ENCODE peak calls at places on chromosomes 1 and 21, in five cellular contexts. One of them, this sample, is unnamed.

GRCh38 chr1:99680258-99680657 is 34.3 kb downstream of the PALMD start:
- DNase-seq in stomach: no peak
- DNase-seq in RWPE1: no peak
- DNase-seq in brain microvascular endothelial cell: peak; percentile 40
- DNase-seq in choroid plexus epithelial cell: peak; percentile 45
- DNase-seq in this sample: no peak

GRCh38 chr1:10688409-10688786 is 108.0 kb downstream of the CASZ1 start:
- DNase-seq in stomach: no peak
- DNase-seq in RWPE1: no peak
- DNase-seq in brain microvascular endothelial cell: no peak
- DNase-seq in choroid plexus epithelial cell: no peak
- DNase-seq in this sample: no peak

GRCh38 chr1:175725684-175726083 is 17.7 kb downstream of the TNR start:
- DNase-seq in stomach: no peak
- DNase-seq in RWPE1: peak; percentile 20
- DNase-seq in brain microvascular endothelial cell: peak; percentile 7
- DNase-seq in choroid plexus epithelial cell: peak; percentile 24
- DNase-seq in this sample: peak; percentile 19

GRCh38 chr1:180842890-180843289 is 69.8 kb upstream of the KIAA1614 start:
- DNase-seq in stomach: no peak
- DNase-seq in RWPE1: no peak
- DNase-seq in brain microvascular endothelial cell: no peak
- DNase-seq in choroid plexus epithelial cell: peak; percentile 15
- DNase-seq in this sample: no peak

GRCh38 chr1:214445846-214446614 is 105.4 kb downstream of the PTPN14 start:
- DNase-seq in stomach: no peak
- DNase-seq in RWPE1: peak; percentile 71
- DNase-seq in brain microvascular endothelial cell: peak; percentile 40
- DNase-seq in choroid plexus epithelial cell: peak; percentile 66
- DNase-seq in this sample: no peak

GRCh38 chr1:178959543-178960460 is 65.9 kb upstream of the FAM20B start:
- DNase-seq in stomach: no peak
- DNase-seq in RWPE1: no peak
- DNase-seq in brain microvascular endothelial cell: no peak
- DNase-seq in choroid plexus epithelial cell: no peak
- DNase-seq in this sample: peak; percentile 45

GRCh38 chr1:59477286-59477685 is 180.4 kb downstream of the FGGY start:
- DNase-seq in stomach: no peak
- DNase-seq in RWPE1: peak; percentile 69
- DNase-seq in brain microvascular endothelial cell: peak; percentile 50
- DNase-seq in choroid plexus epithelial cell: peak; percentile 48
- DNase-seq in this sample: peak; percentile 91

GRCh38 chr1:56073614-56074356 is 505.6 kb downstream of the PLPP3 start:
- DNase-seq in stomach: peak; percentile 63
- DNase-seq in RWPE1: no peak
- DNase-seq in brain microvascular endothelial cell: peak; percentile 36
- DNase-seq in choroid plexus epithelial cell: peak; percentile 57
- DNase-seq in this sample: no peak

GRCh38 chr1:41404308-41404755 is 43.1 kb downstream of the FOXO6 start:
- DNase-seq in stomach: no peak
- DNase-seq in RWPE1: peak; percentile 50
- DNase-seq in brain microvascular endothelial cell: peak; percentile 23
- DNase-seq in choroid plexus epithelial cell: no peak
- DNase-seq in this sample: peak; percentile 75

GRCh38 chr1:11245904-11246726 is 16.2 kb downstream of the MTOR start:
- DNase-seq in stomach: no peak
- DNase-seq in RWPE1: no peak
- DNase-seq in brain microvascular endothelial cell: no peak
- DNase-seq in choroid plexus epithelial cell: no peak
- DNase-seq in this sample: no peak

GRCh38 chr1:205375816-205376545 is 19.3 kb upstream of the KLHDC8A start:
- DNase-seq in stomach: no peak
- DNase-seq in RWPE1: peak; percentile 81
- DNase-seq in brain microvascular endothelial cell: peak; percentile 64
- DNase-seq in choroid plexus epithelial cell: peak; percentile 60
- DNase-seq in this sample: no peak

GRCh38 chr1:221217029-221217428 is 337.8 kb downstream of the HLX start:
- DNase-seq in stomach: no peak
- DNase-seq in RWPE1: no peak
- DNase-seq in brain microvascular endothelial cell: no peak
- DNase-seq in choroid plexus epithelial cell: no peak
- DNase-seq in this sample: no peak

GRCh38 chr1:244863491-244864252 is 671 bp downstream of the HNRNPU start:
- DNase-seq in stomach: peak; percentile 40
- DNase-seq in RWPE1: no peak
- DNase-seq in brain microvascular endothelial cell: no peak
- DNase-seq in choroid plexus epithelial cell: no peak
- DNase-seq in this sample: peak; percentile 39

GRCh38 chr1:159205225-159205624 is 550 bp downstream of the ACKR1 start:
- DNase-seq in stomach: no peak
- DNase-seq in RWPE1: no peak
- DNase-seq in brain microvascular endothelial cell: no peak
- DNase-seq in choroid plexus epithelial cell: no peak
- DNase-seq in this sample: no peak

GRCh38 chr1:2540816-2541492 is 10.9 kb upstream of the HES5 start:
- DNase-seq in stomach: no peak
- DNase-seq in RWPE1: no peak
- DNase-seq in brain microvascular endothelial cell: no peak
- DNase-seq in choroid plexus epithelial cell: no peak
- DNase-seq in this sample: no peak

GRCh38 chr1:37797750-37798345 is 4.2 kb downstream of the MANEAL start:
- DNase-seq in stomach: no peak
- DNase-seq in RWPE1: no peak
- DNase-seq in brain microvascular endothelial cell: peak; percentile 57
- DNase-seq in choroid plexus epithelial cell: peak; percentile 92
- DNase-seq in this sample: no peak

GRCh38 chr21:41901099-41901498 is 22.0 kb upstream of the PRDM15 start:
- DNase-seq in stomach: peak; percentile 53
- DNase-seq in RWPE1: no peak
- DNase-seq in brain microvascular endothelial cell: no peak
- DNase-seq in choroid plexus epithelial cell: no peak
- DNase-seq in this sample: peak; percentile 58

GRCh38 chr1:207868769-207869721 is 41.9 kb downstream of the CD34 start:
- DNase-seq in stomach: peak; percentile 83
- DNase-seq in RWPE1: peak; percentile 79
- DNase-seq in brain microvascular endothelial cell: peak; percentile 50
- DNase-seq in choroid plexus epithelial cell: peak; percentile 75
- DNase-seq in this sample: peak; percentile 67

GRCh38 chr21:41808846-41809245 is 42.0 kb upstream of the RIPK4 start:
- DNase-seq in stomach: no peak
- DNase-seq in RWPE1: no peak
- DNase-seq in brain microvascular endothelial cell: no peak
- DNase-seq in choroid plexus epithelial cell: no peak
- DNase-seq in this sample: no peak

GRCh38 chr1:157359309-157360020 is 192.8 kb downstream of the FCRL5 start:
- DNase-seq in stomach: no peak
- DNase-seq in RWPE1: no peak
- DNase-seq in brain microvascular endothelial cell: no peak
- DNase-seq in choroid plexus epithelial cell: no peak
- DNase-seq in this sample: no peak

GRCh38 chr1:206931709-206932108 is 10.0 kb upstream of the FCMR start:
- DNase-seq in stomach: no peak
- DNase-seq in RWPE1: no peak
- DNase-seq in brain microvascular endothelial cell: no peak
- DNase-seq in choroid plexus epithelial cell: no peak
- DNase-seq in this sample: no peak

GRCh38 chr1:220203816-220204215 is 68.4 kb downstream of the RAB3GAP2 start:
- DNase-seq in stomach: no peak
- DNase-seq in RWPE1: no peak
- DNase-seq in brain microvascular endothelial cell: no peak
- DNase-seq in choroid plexus epithelial cell: no peak
- DNase-seq in this sample: no peak

GRCh38 chr1:65493792-65494191 is 73.3 kb downstream of the LEPR start:
- DNase-seq in stomach: no peak
- DNase-seq in RWPE1: no peak
- DNase-seq in brain microvascular endothelial cell: no peak
- DNase-seq in choroid plexus epithelial cell: peak; percentile 37
- DNase-seq in this sample: no peak

GRCh38 chr1:100615686-100616085 is 77.7 kb downstream of the GPR88 start:
- DNase-seq in stomach: no peak
- DNase-seq in RWPE1: no peak
- DNase-seq in brain microvascular endothelial cell: no peak
- DNase-seq in choroid plexus epithelial cell: no peak
- DNase-seq in this sample: no peak

GRCh38 chr1:178868700-178869099 is 2.2 kb downstream of the ANGPTL1 start:
- DNase-seq in stomach: no peak
- DNase-seq in RWPE1: no peak
- DNase-seq in brain microvascular endothelial cell: no peak
- DNase-seq in choroid plexus epithelial cell: no peak
- DNase-seq in this sample: no peak

GRCh38 chr1:3658231-3658615 is 5.9 kb downstream of the TP73 start:
- DNase-seq in stomach: no peak
- DNase-seq in RWPE1: no peak
- DNase-seq in brain microvascular endothelial cell: no peak
- DNase-seq in choroid plexus epithelial cell: no peak
- DNase-seq in this sample: no peak

GRCh38 chr1:107620753-107621152 is 344.2 kb downstream of the VAV3 start:
- DNase-seq in stomach: no peak
- DNase-seq in RWPE1: no peak
- DNase-seq in brain microvascular endothelial cell: no peak
- DNase-seq in choroid plexus epithelial cell: no peak
- DNase-seq in this sample: no peak

GRCh38 chr1:108154323-108154722 is 45.8 kb downstream of the SLC25A24 start:
- DNase-seq in stomach: no peak
- DNase-seq in RWPE1: peak; percentile 28
- DNase-seq in brain microvascular endothelial cell: no peak
- DNase-seq in choroid plexus epithelial cell: no peak
- DNase-seq in this sample: no peak

GRCh38 chr1:91596474-91596873 is 95.8 kb downstream of the CDC7 start:
- DNase-seq in stomach: no peak
- DNase-seq in RWPE1: no peak
- DNase-seq in brain microvascular endothelial cell: peak; percentile 44
- DNase-seq in choroid plexus epithelial cell: peak; percentile 58
- DNase-seq in this sample: no peak

GRCh38 chr1:5637171-5637570 is 355.1 kb downstream of the NPHP4 start:
- DNase-seq in stomach: peak; percentile 26
- DNase-seq in RWPE1: no peak
- DNase-seq in brain microvascular endothelial cell: no peak
- DNase-seq in choroid plexus epithelial cell: no peak
- DNase-seq in this sample: peak; percentile 50
- TF ChIP-seq CTCF in stomach: no peak
- TF ChIP-seq CTCF in RWPE1: peak; percentile 66
- TF ChIP-seq CTCF in brain microvascular endothelial cell: peak; percentile 10
- TF ChIP-seq CTCF in choroid plexus epithelial cell: peak; percentile 33
- TF ChIP-seq CTCF in this sample: peak; percentile 41

GRCh38 chr1:95284420-95284819 is 50.4 kb downstream of the RWDD3 start:
- DNase-seq in stomach: no peak
- DNase-seq in RWPE1: no peak
- DNase-seq in brain microvascular endothelial cell: no peak
- DNase-seq in choroid plexus epithelial cell: no peak
- DNase-seq in this sample: no peak

GRCh38 chr1:95287825-95288224 is 53.8 kb downstream of the RWDD3 start:
- DNase-seq in stomach: no peak
- DNase-seq in RWPE1: no peak
- DNase-seq in brain microvascular endothelial cell: no peak
- DNase-seq in choroid plexus epithelial cell: no peak
- DNase-seq in this sample: no peak

GRCh38 chr1:95286479-95286878 is 52.5 kb downstream of the RWDD3 start:
- DNase-seq in stomach: peak; percentile 60
- DNase-seq in RWPE1: no peak
- DNase-seq in brain microvascular endothelial cell: no peak
- DNase-seq in choroid plexus epithelial cell: peak; percentile 22
- DNase-seq in this sample: no peak

GRCh38 chr1:95282496-95282850 is 48.5 kb downstream of the RWDD3 start:
- DNase-seq in stomach: no peak
- DNase-seq in RWPE1: no peak
- DNase-seq in brain microvascular endothelial cell: no peak
- DNase-seq in choroid plexus epithelial cell: peak; percentile 2
- DNase-seq in this sample: no peak

GRCh38 chr1:95287078-95287477 is 53.1 kb downstream of the RWDD3 start:
- DNase-seq in stomach: no peak
- DNase-seq in RWPE1: no peak
- DNase-seq in brain microvascular endothelial cell: no peak
- DNase-seq in choroid plexus epithelial cell: peak; percentile 10
- DNase-seq in this sample: peak; percentile 2
- TF ChIP-seq CTCF in stomach: no peak
- TF ChIP-seq CTCF in RWPE1: no peak
- TF ChIP-seq CTCF in brain microvascular endothelial cell: no peak
- TF ChIP-seq CTCF in choroid plexus epithelial cell: no peak
- TF ChIP-seq CTCF in this sample: no peak

GRCh38 chr1:85605519-85606413 is 25.2 kb downstream of the CCN1 start:
- DNase-seq in stomach: no peak
- DNase-seq in RWPE1: no peak
- DNase-seq in brain microvascular endothelial cell: no peak
- DNase-seq in choroid plexus epithelial cell: no peak
- DNase-seq in this sample: no peak
- TF ChIP-seq CTCF in stomach: no peak
- TF ChIP-seq CTCF in RWPE1: no peak
- TF ChIP-seq CTCF in brain microvascular endothelial cell: no peak
- TF ChIP-seq CTCF in choroid plexus epithelial cell: peak; percentile 8
- TF ChIP-seq CTCF in this sample: no peak

GRCh38 chr1:18883079-18883478 is 19.3 kb downstream of the ALDH4A1 start:
- DNase-seq in stomach: no peak
- DNase-seq in RWPE1: no peak
- DNase-seq in brain microvascular endothelial cell: no peak
- DNase-seq in choroid plexus epithelial cell: no peak
- DNase-seq in this sample: no peak

GRCh38 chr1:18883636-18884418 is 18.5 kb downstream of the ALDH4A1 start:
- DNase-seq in stomach: peak; percentile 78
- DNase-seq in RWPE1: peak; percentile 70
- DNase-seq in brain microvascular endothelial cell: peak; percentile 63
- DNase-seq in choroid plexus epithelial cell: peak; percentile 81
- DNase-seq in this sample: peak; percentile 86

GRCh38 chr1:18885311-18886002 is 16.9 kb downstream of the ALDH4A1 start:
- DNase-seq in stomach: no peak
- DNase-seq in RWPE1: no peak
- DNase-seq in brain microvascular endothelial cell: no peak
- DNase-seq in choroid plexus epithelial cell: no peak
- DNase-seq in this sample: no peak

GRCh38 chr1:18884727-18885126 is 17.6 kb downstream of the ALDH4A1 start:
- DNase-seq in stomach: no peak
- DNase-seq in RWPE1: no peak
- DNase-seq in brain microvascular endothelial cell: no peak
- DNase-seq in choroid plexus epithelial cell: no peak
- DNase-seq in this sample: no peak

GRCh38 chr1:18884419-18884717 is 18.0 kb downstream of the ALDH4A1 start:
- DNase-seq in stomach: no peak
- DNase-seq in RWPE1: no peak
- DNase-seq in brain microvascular endothelial cell: no peak
- DNase-seq in choroid plexus epithelial cell: no peak
- DNase-seq in this sample: no peak
- TF ChIP-seq CTCF in stomach: no peak
- TF ChIP-seq CTCF in RWPE1: peak; percentile 59
- TF ChIP-seq CTCF in brain microvascular endothelial cell: no peak
- TF ChIP-seq CTCF in choroid plexus epithelial cell: no peak
- TF ChIP-seq CTCF in this sample: peak; percentile 45

GRCh38 chr21:37564341-37564923 is 197.9 kb downstream of the DYRK1A start:
- DNase-seq in stomach: peak; percentile 77
- DNase-seq in RWPE1: peak; percentile 83
- DNase-seq in brain microvascular endothelial cell: peak; percentile 99
- DNase-seq in choroid plexus epithelial cell: peak; percentile 98
- DNase-seq in this sample: peak; percentile 96
- TF ChIP-seq CTCF in stomach: no peak
- TF ChIP-seq CTCF in RWPE1: peak; percentile 10
- TF ChIP-seq CTCF in brain microvascular endothelial cell: peak; percentile 6
- TF ChIP-seq CTCF in choroid plexus epithelial cell: peak; percentile 6
- TF ChIP-seq CTCF in this sample: no peak

This sample was measured in activated CD8-positive, alpha-beta T cell treated with anti-CD3 and anti-CD28 coated beads for 36 hours.